ENCODE peak calls at places on chromosomes 5 and 9, in six cellular contexts. C is endothelial cell of umbilical vein, S is choroid plexus epithelial cell, X is neural progenitor cell, G is cardiac fibroblast, P is psoas muscle. H is an unnamed sample.

GRCh38 chr9:133375116-133375723 is 640 bp downstream of the SURF4 start:
- DNase-seq in C (peak), S (peak), X (peak), G (peak), P (peak), H (peak)

GRCh38 chr5:159805021-159805420 is 111.3 kb upstream of the ADRA1B start:
- DNase-seq in C (no peak), S (no peak), X (no peak), G (peak), P (no peak), H (no peak)

GRCh38 chr5:77773734-77774280 is 2.3 kb downstream of the TBCA start:
- DNase-seq in C (no peak), S (no peak), X (peak), G (no peak), P (no peak), H (no peak)

GRCh38 chr5:134103397-134103796 is 11.1 kb upstream of the TCF7 start:
- DNase-seq in C (no peak), S (no peak), X (no peak), G (no peak), P (peak), H (no peak)

GRCh38 chr9:10700266-10700665 is 87.5 kb upstream of the PTPRD start:
- DNase-seq in C (no peak), S (peak), X (no peak), G (no peak), P (no peak), H (no peak)

GRCh38 chr5:179262126-179262920 is 82.9 kb downstream of the ADAMTS2 start:
- DNase-seq in C (no peak), S (no peak), X (no peak), G (no peak), P (peak), H (no peak)

GRCh38 chr5:161001604-161002003 is 149.6 kb upstream of the ATP10B start:
- DNase-seq in C (no peak), S (no peak), X (no peak), G (no peak), P (no peak), H (no peak)

GRCh38 chr5:127758884-127759283 is 55.7 kb downstream of the CCDC192 start:
- DNase-seq in C (no peak), S (peak), X (no peak), G (peak), P (no peak), H (no peak)

GRCh38 chr9:134735441-134736175 is 94.0 kb downstream of the COL5A1 start:
- DNase-seq in C (no peak), S (no peak), X (peak), G (no peak), P (peak), H (peak)

GRCh38 chr9:35027361-35027760 is 37.8 kb downstream of the DNAJB5 start:
- DNase-seq in C (no peak), S (no peak), X (no peak), G (no peak), P (no peak), H (no peak)

GRCh38 chr9:124079176-124079925 is 67.8 kb downstream of the LHX2 start:
- DNase-seq in C (peak), S (peak), X (no peak), G (peak), P (peak), H (no peak)

GRCh38 chr9:108813951-108814601 is 41.7 kb downstream of the ACTL7B start:
- DNase-seq in C (peak), S (peak), X (peak), G (peak), P (no peak), H (no peak)

GRCh38 chr9:124834586-124834985 is 18.7 kb upstream of the WDR38 start:
- DNase-seq in C (no peak), S (peak), X (no peak), G (peak), P (no peak), H (no peak)

GRCh38 chr5:84603557-84604185 is 219.0 kb upstream of the EDIL3 start:
- DNase-seq in C (no peak), S (peak), X (no peak), G (peak), P (peak), H (no peak)

GRCh38 chr5:16508730-16509531 is 43.3 kb upstream of the ZNF622 start:
- DNase-seq in C (no peak), S (no peak), X (peak), G (peak), P (peak), H (no peak)

GRCh38 chr5:112555691-112556090 is 136.6 kb upstream of the EPB41L4A start:
- DNase-seq in C (no peak), S (peak), X (no peak), G (peak), P (no peak), H (no peak)

GRCh38 chr9:136145580-136145979 is 26.9 kb upstream of the TMEM250 start:
- DNase-seq in C (no peak), S (no peak), X (no peak), G (no peak), P (no peak), H (no peak)

GRCh38 chr9:83111169-83111568 is 48.2 kb upstream of the RASEF start:
- DNase-seq in C (no peak), S (no peak), X (no peak), G (no peak), P (no peak), H (no peak)

GRCh38 chr9:79013715-79014610 is 557.8 kb upstream of the TLE4 start:
- DNase-seq in C (peak), S (no peak), X (no peak), G (peak), P (no peak), H (no peak)

GRCh38 chr9:105205787-105206511 is 38.5 kb upstream of the SLC44A1 start:
- DNase-seq in C (no peak), S (peak), X (no peak), G (peak), P (peak), H (no peak)

GRCh38 chr5:96924016-96924443 is 11.8 kb upstream of the LNPEP start:
- DNase-seq in C (peak), S (peak), X (no peak), G (no peak), P (no peak), H (no peak)

GRCh38 chr9:69104830-69105527 is 69.1 kb upstream of the TJP2 start:
- DNase-seq in C (no peak), S (no peak), X (no peak), G (no peak), P (no peak), H (no peak)

GRCh38 chr9:124257070-124257864 is 482 bp upstream of the NEK6 start:
- DNase-seq in C (peak), S (no peak), X (peak), G (no peak), P (peak), H (no peak)

GRCh38 chr9:128115187-128116103 is 12.1 kb downstream of the PTGES2 start:
- DNase-seq in C (no peak), S (no peak), X (no peak), G (no peak), P (peak), H (no peak)

GRCh38 chr5:168291961-168292782 is 727 bp downstream of the WWC1 start:
- DNase-seq in C (no peak), S (no peak), X (peak), G (no peak), P (peak), H (peak)

GRCh38 chr5:149450199-149450598 is 71.1 kb upstream of the IL17B start:
- DNase-seq in C (peak), S (peak), X (no peak), G (peak), P (peak), H (no peak)

GRCh38 chr5:149912226-149912864 is 32.2 kb downstream of the PDE6A start:
- DNase-seq in C (no peak), S (no peak), X (no peak), G (no peak), P (no peak), H (no peak)

GRCh38 chr9:126684965-126685465 is 71.3 kb downstream of the LMX1B start:
- DNase-seq in C (no peak), S (no peak), X (no peak), G (no peak), P (no peak), H (no peak)

GRCh38 chr5:139495644-139496435 is 13.3 kb upstream of the STING1 start:
- DNase-seq in C (peak), S (peak), X (no peak), G (peak), P (no peak), H (no peak)

GRCh38 chr9:114348906-114349482 is 19.3 kb downstream of the ORM2 start:
- DNase-seq in C (peak), S (peak), X (peak), G (peak), P (peak), H (peak)

GRCh38 chr5:132011561-132012384 is at the start of gene ACSL6:
- DNase-seq in C (no peak), S (no peak), X (peak), G (no peak), P (peak), H (peak)

GRCh38 chr5:166624573-166624972 is 1666.9 kb upstream of the WWC1 start:
- DNase-seq in C (no peak), S (peak), X (peak), G (peak), P (no peak), H (no peak)

GRCh38 chr9:124285903-124286291 is 28.1 kb downstream of the NEK6 start:
- DNase-seq in C (peak), S (peak), X (no peak), G (peak), P (peak), H (no peak)

GRCh38 chr5:72347801-72348305 is 27.7 kb downstream of the PTCD2 start:
- DNase-seq in C (no peak), S (peak), X (no peak), G (peak), P (no peak), H (no peak)

DNA sequence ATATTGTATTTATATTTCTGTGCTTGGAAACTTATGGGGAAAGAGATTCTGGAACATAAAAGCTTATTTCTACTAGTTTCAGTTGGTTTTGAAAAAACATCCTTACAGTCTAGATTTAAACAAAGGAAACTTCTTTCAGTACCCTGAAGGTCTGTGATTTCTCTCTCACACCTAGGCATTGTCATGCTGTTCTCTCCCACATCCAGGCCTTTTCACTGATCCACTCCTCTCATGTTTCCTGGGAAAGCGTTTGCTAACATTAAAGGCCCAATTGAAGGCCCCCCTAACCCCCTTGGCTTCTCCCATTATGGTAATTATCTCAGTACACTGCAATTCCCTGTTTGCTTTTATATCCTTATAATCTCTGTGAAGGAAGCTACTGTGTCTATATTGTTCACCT is 856 bp upstream of the PCDHGA3 start:
- DNase-seq in C (no peak), S (no peak), X (no peak), G (no peak), P (no peak), H (no peak)
- H3K4me3 ChIP-seq in C (no peak), S (no peak), X (no peak), G (no peak), P (no peak), H (no peak)

DNA sequence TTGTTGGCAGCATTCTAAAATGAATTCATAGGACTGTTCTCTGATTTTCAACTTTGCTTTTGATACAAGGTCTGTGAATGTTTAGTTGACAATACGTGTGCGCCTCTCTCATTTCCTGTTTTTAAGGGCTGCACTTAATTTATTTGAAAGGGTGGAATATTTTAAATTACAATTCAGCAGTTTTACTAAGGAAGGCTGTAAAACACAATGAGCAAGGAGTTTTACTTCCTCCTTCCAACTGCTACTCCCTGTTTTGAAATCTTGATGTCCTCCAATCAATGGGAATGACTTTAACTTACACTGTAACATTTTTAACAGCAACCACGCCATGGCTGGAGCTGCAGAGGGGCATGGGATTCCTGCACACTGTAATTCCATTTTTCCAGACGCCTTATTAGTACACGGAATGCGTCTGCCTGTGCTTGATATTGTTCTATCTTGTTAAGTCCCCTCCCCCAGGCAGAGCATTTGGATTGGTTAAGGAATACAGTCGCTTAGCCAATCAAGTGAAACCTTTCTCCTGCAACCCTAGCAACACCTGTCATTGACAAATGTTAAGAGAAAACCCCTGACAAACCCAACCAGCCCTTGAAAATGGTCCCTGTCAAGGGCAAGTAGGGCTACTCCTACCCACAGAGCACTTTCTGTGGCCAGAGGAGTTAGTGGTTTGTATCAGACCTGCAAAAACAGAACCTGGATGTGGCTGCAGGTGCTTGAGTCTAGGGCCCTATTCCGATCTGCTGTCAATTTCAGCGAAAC is 12.5 kb upstream of the ZSWIM6 start:
- DNase-seq in C (peak), S (peak), X (peak), G (peak), P (no peak), H (no peak)
- H3K4me3 ChIP-seq in C (peak), S (peak), X (no peak), G (no peak), P (no peak), H (no peak)

GRCh38 chr9:98944130-98945074 is 695 bp downstream of the COL15A1 start:
- DNase-seq in C (no peak), S (no peak), X (peak), G (peak), P (no peak), H (peak)
- H3K4me3 ChIP-seq in C (no peak), S (peak), X (peak), G (peak), P (peak), H (peak)

DNA sequence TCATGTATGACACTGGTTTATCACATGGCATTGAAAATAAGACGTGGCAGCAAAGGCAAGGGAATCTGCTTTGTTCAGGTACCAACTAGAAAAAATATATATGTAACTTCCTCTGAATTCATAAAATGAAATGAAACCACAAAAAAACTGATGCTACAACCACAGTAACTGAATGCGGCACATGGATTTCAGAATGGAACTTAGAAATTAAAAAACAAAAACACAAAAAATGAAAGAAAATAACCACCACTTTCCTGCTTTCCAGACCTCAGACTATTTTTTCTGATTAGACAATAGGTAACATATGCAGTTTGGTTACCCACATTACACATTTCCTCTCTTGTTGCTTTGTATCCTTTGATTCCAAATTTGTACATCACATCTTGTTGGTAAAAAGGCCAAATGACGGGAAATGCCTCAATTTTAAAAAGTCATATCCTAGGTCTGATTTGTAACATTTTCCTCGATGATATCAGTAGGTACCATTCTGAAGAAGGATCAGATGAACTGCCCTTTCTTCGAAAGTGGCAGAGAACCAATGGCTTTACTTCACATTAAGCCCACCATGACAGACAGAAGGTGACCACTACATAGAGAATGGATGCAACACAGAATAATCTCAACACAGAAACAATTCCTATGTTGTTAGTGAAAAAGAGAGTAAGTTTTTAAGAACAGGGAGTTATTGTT is 18.1 kb upstream of the PDCL start:
- DNase-seq in C (no peak), S (no peak), X (no peak), G (no peak), P (no peak), H (no peak)
- H3K4me3 ChIP-seq in C (no peak), S (no peak), X (no peak), G (no peak), P (no peak), H (no peak)

GRCh38 chr5:124649548-124650501 is 96.6 kb downstream of the ZNF608 start:
- DNase-seq in C (peak), S (peak), X (no peak), G (peak), P (peak), H (no peak)
- H3K4me3 ChIP-seq in C (peak), S (peak), X (no peak), G (no peak), P (peak), H (no peak)